ENCODE peak calls at places on chromosomes 3 and 15, in six cellular contexts. O is A549; D is PC-9; Y is WERI-Rb-1; N is CD8-positive, alpha-beta T cell; Z is RWPE2. B is an unnamed sample. For H3K9me3, the result is how much of the 10 kb centered on the place peaks cover.

GRCh38 chr15:85746641-85747040 is 48.1 kb downstream of the KLHL25 start:
- DNase-seq in N (no peak), Y (no peak), O (no peak), Z (peak), D (no peak), B (no peak)

GRCh38 chr15:76185716-76186115 is 125.6 kb downstream of the ETFA start:
- DNase-seq in D (peak), Y (peak), O (peak), N (no peak), Z (no peak), B (no peak)

GRCh38 chr15:60972301-60972700 is 256.8 kb downstream of the RORA start:
- DNase-seq in Z (no peak), Y (no peak), N (no peak), D (no peak), O (no peak), B (no peak)

GRCh38 chr3:188092648-188093047 is 61.3 kb upstream of the LPP start:
- DNase-seq in O (no peak), Z (no peak), N (no peak), D (no peak), Y (no peak), B (no peak)

GRCh38 chr3:45134758-45135521 is 11.2 kb downstream of the CDCP1 start:
- DNase-seq in Z (no peak), Y (no peak), O (no peak), D (no peak), N (no peak), B (no peak)

GRCh38 chr3:52299815-52300611 is 12.4 kb downstream of the GLYCTK start:
- DNase-seq in D (peak), N (no peak), O (no peak), Z (no peak), Y (no peak), B (no peak)

GRCh38 chr15:39028069-39028468 is 463.5 kb upstream of the RASGRP1 start:
- DNase-seq in D (peak), N (no peak), Y (no peak), O (peak), Z (no peak), B (no peak)

GRCh38 chr3:9787714-9788113 is 4.6 kb downstream of the TADA3 start:
- DNase-seq in D (no peak), Z (no peak), Y (no peak), N (no peak), O (no peak), B (no peak)

GRCh38 chr3:185822221-185822956 is 2.5 kb downstream of the IGF2BP2 start:
- DNase-seq in Y (no peak), D (no peak), O (no peak), Z (no peak), N (no peak), B (no peak)

GRCh38 chr15:98727115-98728040 is 79.0 kb downstream of the IGF1R start:
- DNase-seq in D (peak), O (peak), Z (peak), N (no peak), Y (no peak), B (no peak)

GRCh38 chr3:18405141-18405540 is 20.0 kb downstream of the SATB1 start:
- DNase-seq in O (no peak), Z (no peak), N (no peak), Y (no peak), D (no peak), B (no peak)

GRCh38 chr3:29186131-29186599 is 94.7 kb upstream of the RBMS3 start:
- DNase-seq in N (no peak), Y (no peak), O (no peak), D (peak), Z (no peak), B (no peak)

GRCh38 chr15:71097890-71098289 is 17.4 kb upstream of the THSD4 start:
- DNase-seq in Z (no peak), D (no peak), Y (no peak), O (no peak), N (no peak), B (no peak)

GRCh38 chr3:126125781-126126251 is 41.9 kb upstream of the SLC41A3 start:
- DNase-seq in N (no peak), D (no peak), Z (no peak), Y (peak), O (no peak), B (no peak)

GRCh38 chr15:63442080-63442479 is 60.4 kb upstream of the CA12 start:
- DNase-seq in Z (no peak), Y (no peak), O (no peak), N (no peak), D (no peak), B (no peak)

GRCh38 chr15:67878647-67879293 is 38.9 kb upstream of the RNU6-1 start:
- DNase-seq in O (no peak), D (no peak), Y (no peak), Z (no peak), N (no peak), B (no peak)

GRCh38 chr3:172918165-172918564 is 167.6 kb downstream of the ECT2 start:
- DNase-seq in D (no peak), Y (no peak), Z (no peak), O (no peak), N (no peak), B (no peak)

GRCh38 chr3:192915306-192915705 is 2.4 kb downstream of the MB21D2 start:
- DNase-seq in D (peak), O (no peak), Z (no peak), Y (peak), N (no peak), B (no peak)

GRCh38 chr3:142963266-142964149 is at the start of gene PAQR9:
- DNase-seq in O (peak), D (peak), N (no peak), Z (no peak), Y (peak), B (no peak)

GRCh38 chr3:53862241-53862640 is 15.9 kb downstream of the IL17RB start:
- DNase-seq in Y (no peak), O (no peak), N (no peak), Z (no peak), D (no peak), B (no peak)

GRCh38 chr3:196991581-196992460 is 23.2 kb upstream of the PIGZ start:
- DNase-seq in O (no peak), N (no peak), Z (no peak), Y (no peak), D (no peak), B (no peak)

GRCh38 chr15:20348900-20349773 is 192.5 kb downstream of the GOLGA6L6 start:
- DNase-seq in N (no peak), Y (peak), Z (peak), O (no peak), D (no peak), B (no peak)

GRCh38 chr15:63698731-63699130 is 101.5 kb downstream of the FBXL22 start:
- DNase-seq in N (no peak), Y (no peak), Z (no peak), O (no peak), D (no peak), B (no peak)

GRCh38 chr3:23764407-23764806 is 41.3 kb upstream of the UBE2E1 start:
- DNase-seq in O (no peak), Y (no peak), N (no peak), Z (no peak), D (no peak), B (no peak)

GRCh38 chr3:168395551-168395950 is 299.8 kb upstream of the GOLIM4 start:
- DNase-seq in Z (no peak), Y (peak), D (no peak), O (no peak), N (no peak), B (no peak)

GRCh38 chr15:66847565-66847991 is 145.5 kb downstream of the SMAD6 start:
- DNase-seq in Y (no peak), Z (peak), O (no peak), N (no peak), D (no peak), B (no peak)

GRCh38 chr15:95616306-95616705 is 714.2 kb upstream of the NR2F2 start:
- DNase-seq in Y (no peak), O (no peak), D (no peak), Z (no peak), N (no peak), B (no peak)
- H3K9me3 ChIP-seq in Y (under half), O (under half), D (under half), Z (under half), N (under half), B (under half)

GRCh38 chr15:40300771-40301170 is 7.0 kb downstream of the PLCB2 start:
- DNase-seq in Z (peak), Y (no peak), D (no peak), O (no peak), N (no peak), B (no peak)
- H3K9me3 ChIP-seq in Z (under half), Y (under half), D (under half), O (under half), N (under half), B (under half)

GRCh38 chr15:47332481-47332880 is 384.8 kb upstream of the SEMA6D start:
- DNase-seq in D (no peak), Z (no peak), Y (peak), O (no peak), N (no peak), B (no peak)

GRCh38 chr15:47337106-47337505 is 380.2 kb upstream of the SEMA6D start:
- DNase-seq in Z (no peak), Y (no peak), D (no peak), O (no peak), N (no peak), B (no peak)

GRCh38 chr15:47331796-47332480 is 385.4 kb upstream of the SEMA6D start:
- DNase-seq in Z (no peak), D (no peak), N (no peak), Y (no peak), O (no peak), B (no peak)

GRCh38 chr15:47334805-47335204 is 382.5 kb upstream of the SEMA6D start:
- DNase-seq in Z (no peak), O (no peak), Y (no peak), N (no peak), D (no peak), B (no peak)

GRCh38 chr15:47333758-47334157 is 383.5 kb upstream of the SEMA6D start:
- DNase-seq in Z (no peak), N (no peak), O (no peak), Y (no peak), D (no peak), B (no peak)
- H3K9me3 ChIP-seq in Z (under half), N (under half), O (under half), Y (under half), D (under half), B (under half)

GRCh38 chr3:403826-404225 is 207.3 kb downstream of the CHL1 start:
- DNase-seq in O (no peak), Z (no peak), N (no peak), D (no peak), Y (no peak), B (no peak)

GRCh38 chr3:414063-414462 is 217.5 kb downstream of the CHL1 start:
- DNase-seq in N (no peak), Z (no peak), O (peak), D (no peak), Y (no peak), B (no peak)

GRCh38 chr3:411183-411681 is 214.7 kb downstream of the CHL1 start:
- DNase-seq in O (no peak), Z (no peak), D (no peak), Y (no peak), N (no peak), B (no peak)

GRCh38 chr3:409011-409410 is 212.4 kb downstream of the CHL1 start:
- DNase-seq in Z (no peak), D (no peak), N (no peak), O (no peak), Y (no peak), B (no peak)
- H3K9me3 ChIP-seq in Z (under half), D (under half), N (under half), O (under half), Y (under half), B (under half)

GRCh38 chr3:38468811-38469210 is 15.1 kb downstream of the ACVR2B start:
- DNase-seq in D (no peak), Z (no peak), O (no peak), Y (no peak), N (no peak), B (no peak)

GRCh38 chr3:38460377-38461085 is 6.8 kb downstream of the ACVR2B start:
- DNase-seq in Z (no peak), D (no peak), Y (no peak), O (no peak), N (no peak), B (no peak)

GRCh38 chr3:38469852-38470251 is 16.2 kb downstream of the ACVR2B start:
- DNase-seq in N (no peak), Y (no peak), O (no peak), D (no peak), Z (no peak), B (no peak)

GRCh38 chr3:38461086-38461390 is 7.3 kb downstream of the ACVR2B start:
- DNase-seq in D (no peak), N (no peak), Y (no peak), Z (no peak), O (no peak), B (no peak)

GRCh38 chr3:38465588-38466154 is 12.0 kb downstream of the ACVR2B start:
- DNase-seq in O (no peak), D (no peak), Y (no peak), N (no peak), Z (no peak), B (no peak)
- H3K9me3 ChIP-seq in O (under half), D (under half), Y (under half), N (under half), Z (under half), B (under half)

DNA sequence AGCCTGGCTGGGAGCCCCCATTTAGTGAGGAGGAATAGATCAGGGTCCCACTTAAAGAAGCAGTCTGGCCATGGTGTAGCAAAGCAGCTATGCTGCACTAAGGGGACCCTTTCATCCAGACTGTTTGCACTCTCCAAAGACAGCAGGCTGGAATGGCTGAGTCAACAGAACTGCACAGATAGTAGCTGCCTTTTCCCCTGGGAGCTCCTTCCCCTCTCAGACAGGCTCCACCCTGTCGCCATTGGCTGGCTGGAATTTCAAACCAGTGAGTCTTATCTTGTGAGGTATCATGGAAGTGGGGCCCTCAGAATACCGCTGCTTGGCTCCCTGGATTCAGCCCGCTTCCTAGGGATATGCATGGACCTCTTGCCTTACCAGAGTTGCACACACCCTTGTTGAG is 117.1 kb downstream of the EPHA6 start:
- DNase-seq in O (no peak), Y (no peak), N (no peak), D (no peak), Z (no peak), B (no peak)
- H3K9me3 ChIP-seq in O (under half), Y (under half), N (under half), D (under half), Z (under half), B (under half)